ENCODE peak calls at places on chromosomes 3 and 15, in ten cellular contexts. S, D, U, M, K, I, J, P, X and H are unnamed samples.
A peak's percentile ranks its signal among the peaks of the same experiment; 100 is the strongest.

GRCh38 chr3:38029400-38030125 is at the start of gene PLCD1:
- DNase-seq in S (peak; percentile 90), D (peak; percentile 82), U (peak; percentile 76), M (no peak), K (peak; percentile 95), I (peak; percentile 71), J (no peak), P (peak; percentile 80), X (peak; percentile 60), H (no peak)

GRCh38 chr15:55224892-55225291 is 28.2 kb upstream of the RSL24D1 start:
- DNase-seq in S (no peak), D (no peak), U (no peak), M (no peak), K (no peak), I (no peak), J (no peak), P (no peak), X (no peak), H (no peak)

GRCh38 chr3:12934431-12934830 is 93.1 kb upstream of the RPL32 start:
- DNase-seq in S (no peak), D (peak; percentile 84), U (no peak), M (peak; percentile 20), K (no peak), I (peak; percentile 25), J (no peak), P (peak; percentile 63), X (peak; percentile 75), H (peak; percentile 23)

GRCh38 chr3:86938706-86939105 is 52.2 kb downstream of the VGLL3 start:
- DNase-seq in S (no peak), D (no peak), U (no peak), M (peak; percentile 63), K (no peak), I (peak; percentile 83), J (no peak), P (no peak), X (no peak), H (peak; percentile 80)

GRCh38 chr3:69364354-69364753 is 21.5 kb downstream of the FRMD4B start:
- DNase-seq in S (no peak), D (no peak), U (no peak), M (no peak), K (no peak), I (no peak), J (peak; percentile 45), P (peak; percentile 26), X (no peak), H (peak; percentile 16)

GRCh38 chr15:64149424-64150235 is 1.9 kb upstream of the SNX22 start:
- DNase-seq in S (peak; percentile 75), D (no peak), U (no peak), M (no peak), K (peak; percentile 79), I (no peak), J (no peak), P (peak; percentile 41), X (no peak), H (no peak)

GRCh38 chr15:38707802-38708671 is 143.4 kb upstream of the RASGRP1 start:
- DNase-seq in S (peak; percentile 83), D (peak; percentile 13), U (peak; percentile 56), M (peak; percentile 63), K (peak; percentile 79), I (peak; percentile 77), J (no peak), P (peak; percentile 76), X (no peak), H (no peak)

GRCh38 chr15:35173444-35174118 is 88.5 kb upstream of the NANOGP8 start:
- DNase-seq in S (no peak), D (no peak), U (no peak), M (peak; percentile 14), K (no peak), I (peak; percentile 51), J (no peak), P (peak; percentile 29), X (no peak), H (no peak)

GRCh38 chr15:84979651-84980050 is 2.0 kb upstream of the PDE8A start:
- DNase-seq in S (peak; percentile 74), D (no peak), U (no peak), M (no peak), K (peak; percentile 78), I (no peak), J (no peak), P (no peak), X (no peak), H (no peak)
- H3K27me3 ChIP-seq in S (peaks cover 65% of the 10 kb centered on the region), D (no peaks in the 10 kb centered on the region), U (no peaks in the 10 kb centered on the region), M (no peaks in the 10 kb centered on the region), K (peaks cover 54% of the 10 kb centered on the region), I (no peaks in the 10 kb centered on the region), J (no peaks in the 10 kb centered on the region), P (peaks cover 18% of the 10 kb centered on the region), X (no peaks in the 10 kb centered on the region), H (no peaks in the 10 kb centered on the region)

DNA sequence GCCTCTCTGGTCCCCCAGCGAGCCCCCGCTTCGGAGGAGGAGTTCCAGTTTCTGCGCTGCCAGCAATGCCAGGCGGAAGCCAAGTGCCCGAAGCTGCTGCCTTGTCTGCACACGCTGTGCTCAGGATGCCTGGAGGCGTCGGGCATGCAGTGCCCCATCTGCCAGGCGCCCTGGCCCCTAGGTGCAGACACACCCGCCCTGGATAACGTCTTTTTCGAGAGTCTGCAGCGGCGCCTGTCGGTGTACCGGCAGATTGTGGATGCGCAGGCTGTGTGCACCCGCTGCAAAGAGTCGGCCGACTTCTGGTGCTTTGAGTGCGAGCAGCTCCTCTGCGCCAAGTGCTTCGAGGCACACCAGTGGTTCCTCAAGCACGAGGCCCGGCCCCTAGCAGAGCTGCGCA is 3.5 kb downstream of the PML start:
- DNase-seq in S (no peak), D (no peak), U (no peak), M (no peak), K (no peak), I (no peak), J (no peak), P (no peak), X (no peak), H (no peak)
- TF ChIP-seq CTCF in S (no peak), D (no peak), U (no peak), M (no peak), K (no peak), I (no peak), J (no peak), P (no peak), X (no peak), H (no peak)

GRCh38 chr3:197212290-197212689 is 86.1 kb downstream of the DLG1 start:
- DNase-seq in S (peak; percentile 73), D (no peak), U (no peak), M (no peak), K (no peak), I (no peak), J (no peak), P (no peak), X (no peak), H (no peak)

GRCh38 chr3:197204729-197205128 is 93.7 kb downstream of the DLG1 start:
- DNase-seq in S (no peak), D (no peak), U (no peak), M (no peak), K (no peak), I (no peak), J (no peak), P (no peak), X (no peak), H (no peak)

GRCh38 chr3:197205265-197205664 is 93.1 kb downstream of the DLG1 start:
- DNase-seq in S (no peak), D (no peak), U (no peak), M (no peak), K (no peak), I (no peak), J (no peak), P (no peak), X (no peak), H (no peak)

GRCh38 chr3:197206913-197207312 is 91.5 kb downstream of the DLG1 start:
- DNase-seq in S (no peak), D (no peak), U (no peak), M (no peak), K (no peak), I (no peak), J (no peak), P (no peak), X (no peak), H (no peak)

DNA sequence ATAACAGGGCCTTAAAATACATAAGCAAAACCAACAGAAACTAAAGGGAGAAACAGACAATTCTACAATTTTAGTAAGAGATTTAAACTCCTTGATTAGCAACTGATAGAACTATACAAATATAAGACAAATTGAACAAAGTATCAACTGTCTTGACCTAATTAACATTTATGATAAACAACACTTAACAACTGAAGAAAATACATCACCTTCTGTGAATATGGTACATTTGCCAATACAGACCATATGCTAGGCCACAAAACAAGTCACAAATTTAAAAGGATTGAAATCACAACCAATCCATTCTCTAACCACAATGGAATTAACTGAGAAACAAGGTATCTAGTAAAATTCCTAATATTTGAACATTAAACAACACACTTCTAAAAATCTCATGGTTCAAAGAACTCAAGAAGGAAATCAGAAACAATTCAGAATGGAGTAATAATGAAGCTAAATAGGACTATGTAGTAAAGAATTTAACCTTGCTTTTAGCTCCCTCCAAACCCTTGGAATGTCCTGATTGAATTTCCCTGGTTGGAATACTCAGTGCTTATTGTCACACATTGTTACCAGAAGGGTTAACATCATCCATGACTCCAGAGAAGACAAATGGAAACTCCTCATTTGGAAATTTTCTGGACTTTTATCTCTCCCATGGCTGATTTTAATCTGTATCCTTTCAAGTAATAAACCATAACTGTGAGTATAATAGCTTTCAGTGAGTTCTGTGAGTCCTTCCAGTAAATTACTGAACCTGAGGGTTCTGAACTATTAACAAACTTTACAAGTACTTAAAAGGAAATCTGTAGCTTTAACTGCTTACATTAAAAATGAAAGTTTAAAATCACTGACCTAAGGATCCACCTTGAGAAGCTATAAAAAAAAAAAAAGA is 88.8 kb downstream of the DLG1 start:
- DNase-seq in S (no peak), D (no peak), U (no peak), M (no peak), K (no peak), I (no peak), J (no peak), P (no peak), X (no peak), H (no peak)
- H3K36me3 ChIP-seq in S (no peaks in the 10 kb centered on the region), D (no peaks in the 10 kb centered on the region), U (no peaks in the 10 kb centered on the region), M (no peaks in the 10 kb centered on the region), K (no peaks in the 10 kb centered on the region), I (no peaks in the 10 kb centered on the region), J (peaks cover 13% of the 10 kb centered on the region), P (no peaks in the 10 kb centered on the region), X (no peaks in the 10 kb centered on the region), H (no peaks in the 10 kb centered on the region)

GRCh38 chr3:147424325-147424910 is 15.3 kb downstream of the ZIC1 start:
- DNase-seq in S (peak; percentile 60), D (no peak), U (no peak), M (peak; percentile 80), K (peak; percentile 70), I (no peak), J (no peak), P (no peak), X (no peak), H (no peak)

GRCh38 chr3:147427796-147428195 is 18.6 kb downstream of the ZIC1 start:
- DNase-seq in S (no peak), D (no peak), U (no peak), M (no peak), K (no peak), I (no peak), J (no peak), P (no peak), X (no peak), H (no peak)

GRCh38 chr3:147431746-147432145 is 22.6 kb downstream of the ZIC1 start:
- DNase-seq in S (no peak), D (no peak), U (no peak), M (no peak), K (no peak), I (no peak), J (no peak), P (no peak), X (no peak), H (peak; percentile 63)

GRCh38 chr3:147423601-147424324 is 14.6 kb downstream of the ZIC1 start:
- DNase-seq in S (peak; percentile 49), D (no peak), U (no peak), M (peak; percentile 32), K (peak; percentile 64), I (no peak), J (no peak), P (no peak), X (no peak), H (no peak)

GRCh38 chr3:147428396-147429153 is 19.4 kb downstream of the ZIC1 start:
- DNase-seq in S (no peak), D (no peak), U (no peak), M (no peak), K (no peak), I (no peak), J (no peak), P (no peak), X (no peak), H (no peak)
- H3K27me3 ChIP-seq in S (peaks cover 45% of the 10 kb centered on the region), D (peaks cover 71% of the 10 kb centered on the region), U (peaks cover 57% of the 10 kb centered on the region), M (no peaks in the 10 kb centered on the region), K (peaks cover 89% of the 10 kb centered on the region), I (peaks cover 15% of the 10 kb centered on the region), J (no peaks in the 10 kb centered on the region), P (peaks cover 99% of the 10 kb centered on the region), X (peaks cover 8% of the 10 kb centered on the region), H (peaks cover 4% of the 10 kb centered on the region)